ENCODE peak calls at places on chromosome 3, in six cellular contexts. O is neural progenitor cell; E is GM12878; U is NCI-H1092 treated with DMSO at 0.1 percent for 48 hours; Y is astrocyte; H is stimulated activated naive CD8-positive, alpha-beta T cell treated with anti-CD3 and anti-CD28 coated beads, Interleukin-15, Interleukin-2, amounts not matched to agents 100 U/mL and 50 U/mL, for 24 hours. N is an unnamed sample.

GRCh38 chr3:178117641-178118040 is 418.6 kb upstream of the KCNMB2 start:
- DNase-seq in O (no peak), E (no peak), U (no peak), Y (no peak), H (no peak), N (no peak)

GRCh38 chr3:197186887-197187588 is 111.4 kb downstream of the DLG1 start:
- DNase-seq in O (peak; percentile 71), E (peak; percentile 40), U (peak; percentile 69), Y (peak; percentile 30), H (no peak), N (peak; percentile 71)

GRCh38 chr3:32391643-32392529 is at the start of gene CMTM7:
- DNase-seq in O (peak; percentile 79), E (no peak), U (no peak), Y (peak; percentile 36), H (peak; percentile 71), N (peak; percentile 57)

GRCh38 chr3:109944836-109945235 is 607.5 kb upstream of the DPPA4 start:
- DNase-seq in O (no peak), E (no peak), U (no peak), Y (no peak), H (no peak), N (no peak)

GRCh38 chr3:9826815-9827574 is 16.8 kb downstream of the RPUSD3 start:
- DNase-seq in O (peak; percentile 54), E (no peak), U (peak; percentile 0), Y (no peak), H (no peak), N (no peak)

GRCh38 chr3:8482960-8483665 is 18.5 kb upstream of the LMCD1 start:
- DNase-seq in O (no peak), E (no peak), U (peak; percentile 35), Y (peak; percentile 98), H (no peak), N (peak; percentile 97)

GRCh38 chr3:43699864-43700263 is 9.1 kb downstream of the ABHD5 start:
- DNase-seq in O (peak; percentile 10), E (no peak), U (no peak), Y (no peak), H (no peak), N (peak; percentile 47)

GRCh38 chr3:134348524-134348923 is 25.7 kb downstream of the AMOTL2 start:
- DNase-seq in O (no peak), E (no peak), U (no peak), Y (peak; percentile 67), H (no peak), N (peak; percentile 73)

GRCh38 chr3:134985841-134986520 is 190.9 kb downstream of the EPHB1 start:
- DNase-seq in O (no peak), E (no peak), U (no peak), Y (peak; percentile 2), H (no peak), N (peak; percentile 25)

GRCh38 chr3:102129774-102130608 is 280.7 kb downstream of the NFKBIZ start:
- DNase-seq in O (no peak), E (no peak), U (no peak), Y (peak; percentile 72), H (no peak), N (peak; percentile 95)

GRCh38 chr3:188905991-188906635 is 265.7 kb upstream of the TPRG1 start:
- DNase-seq in O (peak; percentile 3), E (no peak), U (no peak), Y (no peak), H (no peak), N (no peak)

GRCh38 chr3:124832782-124833709 is 54.1 kb downstream of the ITGB5 start:
- DNase-seq in O (no peak), E (no peak), U (no peak), Y (peak; percentile 92), H (no peak), N (peak; percentile 95)

GRCh38 chr3:28824316-28824715 is 456.6 kb upstream of the RBMS3 start:
- DNase-seq in O (no peak), E (no peak), U (no peak), Y (no peak), H (no peak), N (no peak)

GRCh38 chr3:69084326-69084667 is 440 bp upstream of the ARL6IP5 start:
- DNase-seq in O (no peak), E (no peak), U (peak; percentile 11), Y (peak; percentile 84), H (no peak), N (peak; percentile 96)

GRCh38 chr3:11699083-11699427 is 55.3 kb upstream of the VGLL4 start:
- DNase-seq in O (no peak), E (no peak), U (no peak), Y (peak; percentile 68), H (no peak), N (peak; percentile 81)

GRCh38 chr3:159200176-159200575 is 398.3 kb downstream of the MFSD1 start:
- DNase-seq in O (no peak), E (no peak), U (no peak), Y (peak; percentile 96), H (no peak), N (peak; percentile 78)

GRCh38 chr3:30638685-30639412 is 32.4 kb downstream of the TGFBR2 start:
- DNase-seq in O (no peak), E (no peak), U (no peak), Y (no peak), H (no peak), N (no peak)

GRCh38 chr3:7144696-7145308 is 283.9 kb downstream of the GRM7 start:
- DNase-seq in O (peak; percentile 80), E (no peak), U (no peak), Y (no peak), H (no peak), N (peak; percentile 28)

GRCh38 chr3:183817111-183817510 is 8.3 kb downstream of the MAP6D1 start:
- DNase-seq in O (no peak), E (no peak), U (no peak), Y (no peak), H (no peak), N (no peak)

GRCh38 chr3:67382551-67382950 is 271.9 kb downstream of the SUCLG2 start:
- DNase-seq in O (no peak), E (no peak), U (no peak), Y (no peak), H (no peak), N (no peak)

GRCh38 chr3:8660271-8660731 is 15.7 kb upstream of the SSUH2 start:
- DNase-seq in O (no peak), E (no peak), U (no peak), Y (peak; percentile 83), H (no peak), N (no peak)

GRCh38 chr3:107241217-107241616 is 136.0 kb upstream of the CCDC54 start:
- DNase-seq in O (peak; percentile 45), E (no peak), U (no peak), Y (no peak), H (peak; percentile 21), N (peak; percentile 12)

GRCh38 chr3:136018876-136019275 is 53.3 kb downstream of the PPP2R3A start:
- DNase-seq in O (no peak), E (no peak), U (no peak), Y (no peak), H (no peak), N (no peak)

GRCh38 chr3:161137260-161137659 is 32.1 kb upstream of the B3GALNT1 start:
- DNase-seq in O (no peak), E (no peak), U (no peak), Y (no peak), H (no peak), N (no peak)

GRCh38 chr3:48560648-48561018 is 2.9 kb downstream of the UCN2 start:
- DNase-seq in O (no peak), E (no peak), U (no peak), Y (no peak), H (no peak), N (no peak)

GRCh38 chr3:27451261-27451660 is 32.9 kb downstream of the SLC4A7 start:
- DNase-seq in O (no peak), E (no peak), U (no peak), Y (peak; percentile 63), H (no peak), N (no peak)

GRCh38 chr3:194572944-194573491 is 60.2 kb downstream of the TMEM44 start:
- DNase-seq in O (no peak), E (no peak), U (no peak), Y (peak; percentile 62), H (no peak), N (peak; percentile 89)